ENCODE peak calls at places on chromosomes 3 and 15, in eight cellular contexts. N is sigmoid colon, I is uterus, D is A549, Y is body of pancreas, M is lower leg skin, X is tibial nerve, O is heart left ventricle. S is an unnamed sample.

GRCh38 chr3:15579071-15579470 is 22.3 kb downstream of the HACL1 start:
- DNase-seq in N (no peak), I (no peak), D (no peak), Y (no peak), M (no peak), X (no peak), O (no peak), S (no peak)

GRCh38 chr15:41278319-41278718 is 47.3 kb downstream of the CHP1 start:
- DNase-seq in N (no peak), I (no peak), D (no peak), Y (no peak), M (no peak), X (no peak), O (no peak), S (no peak)

GRCh38 chr15:67574981-67575632 is 32.6 kb downstream of the MAP2K5 start:
- DNase-seq in N (no peak), I (no peak), D (no peak), Y (no peak), M (no peak), X (no peak), O (no peak), S (no peak)

GRCh38 chr3:197426161-197426566 is 127.8 kb upstream of the DLG1 start:
- DNase-seq in N (no peak), I (no peak), D (no peak), Y (no peak), M (peak; percentile 49), X (no peak), O (no peak), S (no peak)

GRCh38 chr15:33729648-33730047 is 238.6 kb upstream of the CHRM5 start:
- DNase-seq in N (no peak), I (no peak), D (peak; percentile 36), Y (no peak), M (no peak), X (no peak), O (no peak), S (no peak)

GRCh38 chr3:40847571-40847992 is 322.8 kb downstream of the ZNF621 start:
- DNase-seq in N (no peak), I (no peak), D (no peak), Y (no peak), M (no peak), X (peak; percentile 22), O (peak; percentile 38), S (no peak)

GRCh38 chr3:182760576-182761164 is 32.6 kb upstream of the ATP11B start:
- DNase-seq in N (no peak), I (no peak), D (no peak), Y (peak; percentile 76), M (no peak), X (no peak), O (no peak), S (no peak)

GRCh38 chr3:166934879-166935278 is 445.2 kb downstream of the ZBBX start:
- DNase-seq in N (no peak), I (no peak), D (no peak), Y (no peak), M (no peak), X (no peak), O (no peak), S (no peak)

GRCh38 chr3:16190704-16191103 is 16.2 kb downstream of the GALNT15 start:
- DNase-seq in N (no peak), I (no peak), D (no peak), Y (no peak), M (no peak), X (no peak), O (no peak), S (no peak)

GRCh38 chr3:52541050-52541449 is 4.6 kb downstream of the UQCC5 start:
- DNase-seq in N (no peak), I (no peak), D (no peak), Y (no peak), M (no peak), X (no peak), O (no peak), S (no peak)

GRCh38 chr15:79440355-79440908 is 8.3 kb downstream of the MINAR1 start:
- DNase-seq in N (no peak), I (no peak), D (no peak), Y (no peak), M (peak; percentile 64), X (no peak), O (no peak), S (no peak)

GRCh38 chr3:113985526-113985925 is 37.7 kb downstream of the ZDHHC23 start:
- DNase-seq in N (no peak), I (no peak), D (no peak), Y (no peak), M (no peak), X (no peak), O (no peak), S (no peak)

GRCh38 chr15:100021653-100022052 is 288.4 kb upstream of the LYSMD4 start:
- DNase-seq in N (no peak), I (peak; percentile 36), D (no peak), Y (no peak), M (peak; percentile 74), X (no peak), O (no peak), S (peak; percentile 41)

GRCh38 chr15:45253330-45253729 is 1.3 kb downstream of the SLC28A2 start:
- DNase-seq in N (no peak), I (no peak), D (no peak), Y (no peak), M (no peak), X (no peak), O (no peak), S (no peak)

GRCh38 chr3:58658508-58658907 is 8.1 kb downstream of the FAM3D start:
- DNase-seq in N (peak; percentile 15), I (no peak), D (no peak), Y (no peak), M (peak; percentile 49), X (no peak), O (no peak), S (no peak)

GRCh38 chr3:42012935-42013651 is 51.2 kb upstream of the ULK4 start:
- DNase-seq in N (peak; percentile 85), I (peak; percentile 65), D (peak; percentile 50), Y (peak; percentile 73), M (peak; percentile 93), X (peak; percentile 32), O (peak; percentile 85), S (peak; percentile 62)

GRCh38 chr3:108088697-108089096 is 2.1 kb downstream of the CD47 start:
- DNase-seq in N (no peak), I (no peak), D (no peak), Y (no peak), M (no peak), X (no peak), O (no peak), S (no peak)

GRCh38 chr15:41490355-41490754 is 3.3 kb upstream of the ITPKA start:
- DNase-seq in N (no peak), I (no peak), D (peak; percentile 67), Y (no peak), M (no peak), X (no peak), O (no peak), S (no peak)

GRCh38 chr3:114308830-114309229 is 15.0 kb downstream of the TIGIT start:
- DNase-seq in N (no peak), I (no peak), D (no peak), Y (no peak), M (no peak), X (no peak), O (no peak), S (no peak)

GRCh38 chr3:107133891-107134290 is 243.3 kb upstream of the CCDC54 start:
- DNase-seq in N (no peak), I (no peak), D (no peak), Y (no peak), M (no peak), X (no peak), O (no peak), S (no peak)

GRCh38 chr3:129749692-129750091 is 143.2 kb upstream of the PLXND1 start:
- DNase-seq in N (no peak), I (no peak), D (no peak), Y (no peak), M (no peak), X (no peak), O (no peak), S (no peak)

GRCh38 chr15:64222573-64223361 is 59.9 kb upstream of the PPIB start:
- DNase-seq in N (no peak), I (no peak), D (no peak), Y (no peak), M (no peak), X (no peak), O (no peak), S (no peak)

GRCh38 chr15:55628369-55628730 is 40.2 kb upstream of the PYGO1 start:
- DNase-seq in N (no peak), I (no peak), D (no peak), Y (no peak), M (no peak), X (no peak), O (no peak), S (no peak)

GRCh38 chr3:154367221-154367620 is 42.9 kb upstream of the DHX36 start:
- DNase-seq in N (no peak), I (no peak), D (no peak), Y (no peak), M (no peak), X (no peak), O (no peak), S (no peak)
- TF ChIP-seq CTCF in N (no peak), I (no peak), D (no peak), Y (no peak), M (no peak), X (no peak), O (no peak), S (no peak)

GRCh38 chr3:186108941-186109865 is at the start of gene ETV5:
- DNase-seq in N (peak; percentile 100), I (peak; percentile 99), D (peak; percentile 98), Y (peak; percentile 99), M (peak; percentile 100), X (peak; percentile 97), O (peak; percentile 99), S (peak; percentile 100)
- TF ChIP-seq POLR2A in N (peak; percentile 31), I (peak; percentile 87), D (peak; percentile 85), Y (peak; percentile 97), M (no peak), X (peak; percentile 85), O (peak; percentile 82), S (peak; percentile 95)

DNA sequence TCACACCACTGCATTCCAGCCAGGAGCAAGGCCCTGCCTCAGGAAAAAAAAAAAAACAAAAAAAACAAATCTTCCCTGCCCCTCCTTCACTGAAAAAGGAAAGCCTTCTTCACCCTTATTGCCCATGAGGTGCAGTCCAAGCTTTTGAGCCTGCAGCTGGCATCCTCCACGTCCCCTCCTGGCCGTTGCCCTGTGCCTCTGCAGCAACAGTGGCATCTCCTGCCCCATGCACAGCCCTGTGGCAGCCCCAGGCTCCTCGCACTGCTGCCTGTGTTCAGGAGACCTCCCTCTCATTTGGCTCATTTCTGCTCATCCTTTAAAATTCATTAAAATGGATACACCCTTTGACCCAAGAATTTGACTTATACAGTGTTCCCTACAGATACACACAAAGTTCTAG is 72.7 kb upstream of the PLXNA1 start:
- DNase-seq in N (peak; percentile 32), I (no peak), D (no peak), Y (no peak), M (no peak), X (no peak), O (no peak), S (no peak)
- H3K4me3 ChIP-seq in N (no peak overlapping the region), I (no peak overlapping the region), D (no peak overlapping the region), Y (no peak overlapping the region), M (no peak overlapping the region), X (no peak overlapping the region), O (no peak overlapping the region), S (no peak overlapping the region)

DNA sequence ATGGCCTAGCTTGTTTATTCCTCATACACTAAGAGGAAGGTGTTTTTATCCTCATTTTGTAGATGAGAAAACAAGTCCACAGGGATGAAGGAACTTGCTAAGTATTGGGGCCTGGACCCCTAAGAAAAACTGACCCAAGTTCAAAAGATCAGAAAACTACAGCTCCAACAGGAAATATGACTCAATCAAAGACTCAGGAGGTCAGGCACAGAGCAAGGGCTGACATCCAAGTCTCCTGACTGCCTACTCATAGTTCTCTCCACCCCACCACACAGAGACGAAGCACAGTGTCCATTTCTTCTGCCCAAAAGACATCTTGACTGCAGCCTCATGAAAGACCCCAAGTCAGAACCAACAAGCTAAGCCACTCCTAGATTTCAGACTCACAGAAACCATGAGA is 26.9 kb upstream of the TPM1 start:
- DNase-seq in N (peak; percentile 75), I (no peak), D (peak; percentile 68), Y (peak; percentile 31), M (peak; percentile 89), X (peak; percentile 68), O (no peak), S (peak; percentile 72)
- TF ChIP-seq CTCF in N (no peak), I (no peak), D (no peak), Y (no peak), M (no peak), X (no peak), O (no peak), S (no peak)